ENCODE peak calls at places on chromosomes 4 and X, in six cellular contexts. One of them, this sample, is unnamed.

GRCh38 chr4:186118582-186118981 is 14.1 kb downstream of the FAM149A start:
- DNase-seq in foreskin fibroblast: no peak
- DNase-seq in hepatocyte: no peak
- DNase-seq in mesothelial cell of epicardium: no peak
- DNase-seq in mammary epithelial cell: no peak
- DNase-seq in A549: no peak
- DNase-seq in this sample: no peak

GRCh38 chrX:39948564-39948963 is 149.2 kb downstream of the BCOR start:
- DNase-seq in foreskin fibroblast: no peak
- DNase-seq in A549: no peak
- DNase-seq in mesothelial cell of epicardium: no peak
- DNase-seq in mammary epithelial cell: no peak
- DNase-seq in hepatocyte: no peak
- DNase-seq in this sample: no peak

GRCh38 chr4:78068481-78068880 is 11.4 kb downstream of the FRAS1 start:
- DNase-seq in mesothelial cell of epicardium: no peak
- DNase-seq in foreskin fibroblast: no peak
- DNase-seq in A549: no peak
- DNase-seq in hepatocyte: no peak
- DNase-seq in mammary epithelial cell: no peak
- DNase-seq in this sample: no peak

GRCh38 chr4:7909463-7909862 is 30.2 kb downstream of the AFAP1 start:
- DNase-seq in foreskin fibroblast: no peak
- DNase-seq in hepatocyte: no peak
- DNase-seq in mammary epithelial cell: no peak
- DNase-seq in mesothelial cell of epicardium: no peak
- DNase-seq in A549: no peak
- DNase-seq in this sample: no peak

GRCh38 chrX:12210921-12211320 is 72.6 kb downstream of the FRMPD4 start:
- DNase-seq in foreskin fibroblast: peak
- DNase-seq in hepatocyte: no peak
- DNase-seq in A549: no peak
- DNase-seq in mammary epithelial cell: peak
- DNase-seq in mesothelial cell of epicardium: no peak
- DNase-seq in this sample: no peak

GRCh38 chr4:139015948-139016451 is 419 bp downstream of the NOCT start:
- DNase-seq in hepatocyte: peak
- DNase-seq in mesothelial cell of epicardium: no peak
- DNase-seq in foreskin fibroblast: no peak
- DNase-seq in mammary epithelial cell: peak
- DNase-seq in A549: no peak
- DNase-seq in this sample: no peak

GRCh38 chr4:174222266-174222872 is 61.1 kb downstream of the FBXO8 start:
- DNase-seq in mammary epithelial cell: peak
- DNase-seq in mesothelial cell of epicardium: no peak
- DNase-seq in foreskin fibroblast: no peak
- DNase-seq in A549: no peak
- DNase-seq in hepatocyte: peak
- DNase-seq in this sample: no peak

GRCh38 chr4:65046496-65047101 is 623.7 kb downstream of the EPHA5 start:
- DNase-seq in mesothelial cell of epicardium: no peak
- DNase-seq in hepatocyte: peak
- DNase-seq in foreskin fibroblast: no peak
- DNase-seq in A549: no peak
- DNase-seq in mammary epithelial cell: peak
- DNase-seq in this sample: no peak

GRCh38 chr4:183158062-183158461 is 59.0 kb downstream of the WWC2 start:
- DNase-seq in mesothelial cell of epicardium: no peak
- DNase-seq in A549: no peak
- DNase-seq in hepatocyte: no peak
- DNase-seq in foreskin fibroblast: no peak
- DNase-seq in mammary epithelial cell: no peak
- DNase-seq in this sample: no peak

GRCh38 chrX:108558217-108558616 is 118.6 kb downstream of the COL4A5 start:
- DNase-seq in mammary epithelial cell: no peak
- DNase-seq in A549: no peak
- DNase-seq in hepatocyte: no peak
- DNase-seq in foreskin fibroblast: no peak
- DNase-seq in mesothelial cell of epicardium: no peak
- DNase-seq in this sample: no peak

GRCh38 chr4:26075588-26075987 is 161.6 kb downstream of the SMIM20 start:
- DNase-seq in foreskin fibroblast: no peak
- DNase-seq in mesothelial cell of epicardium: no peak
- DNase-seq in A549: no peak
- DNase-seq in mammary epithelial cell: peak
- DNase-seq in hepatocyte: no peak
- DNase-seq in this sample: no peak

GRCh38 chr4:7929530-7929951 is 10.1 kb downstream of the AFAP1 start:
- DNase-seq in hepatocyte: peak
- DNase-seq in foreskin fibroblast: no peak
- DNase-seq in A549: no peak
- DNase-seq in mesothelial cell of epicardium: no peak
- DNase-seq in mammary epithelial cell: peak
- DNase-seq in this sample: no peak

GRCh38 chr4:25351777-25352421 is 25.2 kb upstream of the ANAPC4 start:
- DNase-seq in hepatocyte: no peak
- DNase-seq in mesothelial cell of epicardium: no peak
- DNase-seq in mammary epithelial cell: peak
- DNase-seq in foreskin fibroblast: peak
- DNase-seq in A549: no peak
- DNase-seq in this sample: no peak

GRCh38 chr4:82983450-82983849 is 27.2 kb downstream of the LIN54 start:
- DNase-seq in mammary epithelial cell: no peak
- DNase-seq in A549: no peak
- DNase-seq in mesothelial cell of epicardium: no peak
- DNase-seq in foreskin fibroblast: no peak
- DNase-seq in hepatocyte: no peak
- DNase-seq in this sample: no peak

GRCh38 chr4:11743236-11743635 is 314.5 kb upstream of the HS3ST1 start:
- DNase-seq in foreskin fibroblast: no peak
- DNase-seq in hepatocyte: no peak
- DNase-seq in A549: no peak
- DNase-seq in mesothelial cell of epicardium: no peak
- DNase-seq in mammary epithelial cell: no peak
- DNase-seq in this sample: no peak

DNA sequence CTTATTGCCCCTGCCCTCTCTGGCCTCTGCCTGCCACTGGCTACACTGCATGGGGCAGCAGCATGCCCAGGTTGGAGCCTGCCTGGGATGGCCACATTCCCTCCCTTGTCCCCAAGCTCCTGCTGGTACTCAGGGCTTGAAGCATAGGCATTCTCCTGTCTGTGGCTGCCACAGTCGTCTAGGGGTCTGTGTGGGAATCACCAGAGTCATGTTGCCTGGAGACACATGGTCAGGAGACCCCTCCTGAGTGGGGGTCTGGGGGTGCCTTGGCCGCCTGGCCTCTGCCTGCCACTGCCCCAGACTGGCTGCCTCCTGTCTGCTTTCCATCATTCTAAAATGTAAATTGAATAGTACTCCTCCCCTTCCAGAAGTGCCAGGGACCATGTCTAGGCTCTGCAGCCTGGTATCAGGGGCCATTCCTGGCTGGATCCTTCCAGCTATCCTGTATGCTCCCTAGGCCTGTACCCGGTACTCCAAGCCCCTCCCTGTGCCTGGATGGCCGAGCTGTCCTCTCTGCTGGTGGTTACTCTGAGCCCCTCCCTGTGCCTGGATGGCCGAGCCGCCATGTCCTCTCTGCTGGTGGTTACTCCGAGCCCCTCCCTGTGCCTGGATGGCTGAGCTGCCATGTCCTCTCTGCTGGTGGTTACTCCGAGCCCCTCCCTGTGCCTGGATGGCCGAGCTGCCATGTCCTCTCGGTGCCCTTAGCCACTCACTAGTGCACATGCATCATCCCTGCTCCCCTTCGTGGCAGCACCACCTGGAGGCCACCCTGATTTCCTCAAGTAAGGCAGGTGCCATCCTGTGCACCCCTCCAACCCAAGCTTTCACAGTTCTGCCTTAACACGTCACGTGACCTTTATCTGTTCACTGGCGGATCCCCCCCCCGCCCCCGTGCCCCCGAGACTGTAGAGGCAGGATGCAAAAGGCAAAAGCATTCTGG is 5.5 kb upstream of the NKX1-1 start:
- DNase-seq in hepatocyte: no peak
- DNase-seq in mammary epithelial cell: no peak
- DNase-seq in A549: no peak
- DNase-seq in mesothelial cell of epicardium: no peak
- DNase-seq in foreskin fibroblast: no peak
- DNase-seq in this sample: no peak
- TF ChIP-seq CTCF in hepatocyte: no peak
- TF ChIP-seq CTCF in mammary epithelial cell: peak
- TF ChIP-seq CTCF in A549: no peak
- TF ChIP-seq CTCF in mesothelial cell of epicardium: no peak
- TF ChIP-seq CTCF in foreskin fibroblast: no peak
- TF ChIP-seq CTCF in this sample: no peak

DNA sequence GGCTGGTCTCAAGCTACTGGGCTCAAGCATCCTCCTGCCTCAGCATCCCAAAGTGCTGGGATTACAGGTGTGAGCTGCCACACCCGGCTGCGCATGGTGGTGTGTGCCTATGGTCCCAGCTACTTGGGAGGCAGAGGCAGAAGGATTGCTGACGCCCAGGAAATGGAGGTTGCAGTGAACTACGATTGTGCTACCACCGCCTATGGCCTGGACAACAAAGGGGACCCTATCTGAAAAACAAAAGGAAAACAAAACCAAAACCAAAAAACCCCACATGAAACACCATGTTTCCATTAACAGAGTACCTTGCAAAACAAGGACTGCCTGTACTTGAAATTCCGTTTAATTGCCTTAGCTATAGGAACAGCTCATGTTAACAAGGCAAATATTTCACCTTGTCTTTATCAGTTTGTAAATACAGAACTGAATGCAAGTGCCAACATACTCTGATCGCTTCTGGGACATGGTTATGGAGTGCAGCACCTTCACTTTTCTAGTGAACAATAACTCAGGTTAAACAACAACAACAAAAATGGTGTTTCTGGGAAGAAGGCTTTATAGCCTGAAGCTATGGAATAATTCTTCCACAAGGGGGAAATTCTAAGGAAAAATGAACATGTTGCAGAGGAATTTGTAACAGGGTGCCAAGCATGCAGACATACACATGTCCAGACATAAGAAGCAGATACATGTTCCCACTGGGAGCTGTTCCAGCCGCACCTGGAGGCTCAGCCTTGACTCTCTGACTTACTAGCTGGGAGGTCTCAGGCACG is 73.2 kb upstream of the STS start:
- DNase-seq in mesothelial cell of epicardium: no peak
- DNase-seq in foreskin fibroblast: no peak
- DNase-seq in hepatocyte: no peak
- DNase-seq in A549: no peak
- DNase-seq in mammary epithelial cell: peak
- DNase-seq in this sample: no peak
- TF ChIP-seq CTCF in mesothelial cell of epicardium: peak
- TF ChIP-seq CTCF in foreskin fibroblast: no peak
- TF ChIP-seq CTCF in hepatocyte: peak
- TF ChIP-seq CTCF in A549: no peak
- TF ChIP-seq CTCF in mammary epithelial cell: no peak
- TF ChIP-seq CTCF in this sample: peak

GRCh38 chr4:2688281-2688680 is 67.9 kb downstream of the TNIP2 start:
- DNase-seq in A549: no peak
- DNase-seq in foreskin fibroblast: no peak
- DNase-seq in mesothelial cell of epicardium: no peak
- DNase-seq in hepatocyte: no peak
- DNase-seq in mammary epithelial cell: no peak
- DNase-seq in this sample: no peak
- TF ChIP-seq CTCF in A549: no peak
- TF ChIP-seq CTCF in foreskin fibroblast: no peak
- TF ChIP-seq CTCF in mesothelial cell of epicardium: no peak
- TF ChIP-seq CTCF in hepatocyte: no peak
- TF ChIP-seq CTCF in mammary epithelial cell: no peak
- TF ChIP-seq CTCF in this sample: no peak

GRCh38 chrX:75623535-75623934 is 100.7 kb upstream of the ZDHHC15 start:
- DNase-seq in A549: no peak
- DNase-seq in hepatocyte: peak
- DNase-seq in mammary epithelial cell: no peak
- DNase-seq in mesothelial cell of epicardium: no peak
- DNase-seq in foreskin fibroblast: no peak
- DNase-seq in this sample: no peak
- TF ChIP-seq CTCF in A549: no peak
- TF ChIP-seq CTCF in hepatocyte: peak
- TF ChIP-seq CTCF in mammary epithelial cell: peak
- TF ChIP-seq CTCF in mesothelial cell of epicardium: no peak
- TF ChIP-seq CTCF in foreskin fibroblast: no peak
- TF ChIP-seq CTCF in this sample: peak